ENCODE peak calls at places on chromosomes 6 and 20, in eight cellular contexts. H, G, B, N, U, X, T and F are unnamed samples.

GRCh38 chr6:5855787-5856186 is 150.9 kb downstream of the NRN1 start:
- DNase-seq in U (no peak), B (no peak), X (no peak), N (no peak), G (no peak), H (no peak), T (no peak), F (no peak)

GRCh38 chr6:138287144-138287955 is 69.1 kb upstream of the PBOV1 start:
- DNase-seq in X (peak; percentile 77), H (no peak), T (no peak), B (peak; percentile 47), G (no peak), N (peak; percentile 7), U (no peak), F (peak; percentile 71)

GRCh38 chr6:47479156-47479541 is 1.6 kb downstream of the CD2AP start:
- DNase-seq in H (no peak), B (no peak), T (no peak), G (no peak), U (no peak), X (no peak), N (peak; percentile 19), F (no peak)

GRCh38 chr6:14924126-14925024 is 321.5 kb upstream of the JARID2 start:
- DNase-seq in G (no peak), N (no peak), T (no peak), X (peak; percentile 72), H (no peak), B (peak; percentile 77), U (no peak), F (no peak)

GRCh38 chr6:158751192-158751591 is 68.0 kb downstream of the EZR start:
- DNase-seq in U (no peak), H (no peak), X (no peak), N (no peak), G (no peak), B (no peak), T (no peak), F (no peak)

GRCh38 chr20:44785768-44786167 is 24.6 kb downstream of the RIMS4 start:
- DNase-seq in H (no peak), X (peak; percentile 64), B (peak; percentile 58), U (no peak), T (no peak), N (no peak), G (no peak), F (no peak)

GRCh38 chr6:1381397-1382330 is 7.7 kb upstream of the FOXF2 start:
- DNase-seq in B (peak; percentile 86), X (peak; percentile 80), T (peak; percentile 88), G (no peak), H (no peak), N (no peak), U (no peak), F (peak; percentile 55)

GRCh38 chr6:148329568-148330299 is 12.9 kb upstream of the SASH1 start:
- DNase-seq in T (no peak), U (no peak), X (no peak), H (no peak), G (no peak), B (no peak), N (peak; percentile 49), F (no peak)

GRCh38 chr6:36120979-36121706 is 9.2 kb upstream of the MAPK13 start:
- DNase-seq in X (no peak), N (no peak), G (no peak), H (peak; percentile 30), U (peak; percentile 89), T (no peak), B (no peak), F (peak; percentile 88)

GRCh38 chr20:10919549-10920140 is 245.8 kb upstream of the JAG1 start:
- DNase-seq in X (no peak), H (no peak), B (no peak), G (no peak), U (no peak), T (no peak), N (peak; percentile 77), F (no peak)

GRCh38 chr6:128558021-128558420 is 37.6 kb upstream of the PTPRK start:
- DNase-seq in X (no peak), T (no peak), H (no peak), U (no peak), B (no peak), N (no peak), G (no peak), F (no peak)

GRCh38 chr6:139698526-139699182 is 324.2 kb upstream of the CITED2 start:
- DNase-seq in H (no peak), X (no peak), U (no peak), T (no peak), B (no peak), N (no peak), G (peak; percentile 67), F (no peak)

GRCh38 chr6:3419624-3420272 is 37.1 kb downstream of the SLC22A23 start:
- DNase-seq in H (no peak), U (no peak), X (no peak), B (no peak), T (no peak), N (peak; percentile 68), G (no peak), F (no peak)

GRCh38 chr20:44104807-44105517 is 82.0 kb downstream of the JPH2 start:
- DNase-seq in X (no peak), G (no peak), N (peak; percentile 59), T (no peak), H (no peak), U (no peak), B (no peak), F (no peak)

GRCh38 chr6:30541515-30542403 is 14.5 kb downstream of the GNL1 start:
- DNase-seq in U (peak; percentile 79), H (no peak), N (peak; percentile 89), G (no peak), B (peak; percentile 85), X (peak; percentile 80), T (peak; percentile 79), F (peak; percentile 85)

GRCh38 chr6:33249732-33250625 is 21.7 kb downstream of the VPS52 start:
- DNase-seq in B (no peak), H (no peak), X (no peak), U (peak; percentile 53), T (no peak), G (peak; percentile 62), N (peak; percentile 76), F (peak; percentile 28)

GRCh38 chr6:91965872-91966271 is 1379.0 kb upstream of the MAP3K7 start:
- DNase-seq in X (no peak), H (no peak), N (no peak), B (no peak), T (no peak), G (no peak), U (no peak), F (no peak)

GRCh38 chr20:40268321-40269075 is 420.5 kb downstream of the MAFB start:
- DNase-seq in T (no peak), X (no peak), H (no peak), B (no peak), N (no peak), G (no peak), U (no peak), F (no peak)

GRCh38 chr20:40262219-40262618 is 426.8 kb downstream of the MAFB start:
- DNase-seq in H (no peak), X (no peak), T (no peak), U (no peak), G (no peak), N (no peak), B (no peak), F (no peak)

GRCh38 chr20:40265872-40266533 is 423.0 kb downstream of the MAFB start:
- DNase-seq in H (no peak), U (no peak), X (peak; percentile 36), N (peak; percentile 26), T (no peak), G (no peak), B (peak; percentile 61), F (peak; percentile 10)
- TF ChIP-seq CTCF in H (peak; percentile 33), U (no peak), X (no peak), N (peak; percentile 52), T (peak; percentile 62), G (peak; percentile 23), B (peak; percentile 65), F (no peak)

GRCh38 chr6:102812242-102812641 is 1418.7 kb downstream of the GRIK2 start:
- DNase-seq in H (no peak), X (no peak), N (no peak), T (no peak), G (no peak), U (no peak), B (no peak), F (no peak)

GRCh38 chr6:102815207-102815606 is 1421.7 kb downstream of the GRIK2 start:
- DNase-seq in U (no peak), H (no peak), N (no peak), T (no peak), X (no peak), B (no peak), G (no peak), F (no peak)

DNA sequence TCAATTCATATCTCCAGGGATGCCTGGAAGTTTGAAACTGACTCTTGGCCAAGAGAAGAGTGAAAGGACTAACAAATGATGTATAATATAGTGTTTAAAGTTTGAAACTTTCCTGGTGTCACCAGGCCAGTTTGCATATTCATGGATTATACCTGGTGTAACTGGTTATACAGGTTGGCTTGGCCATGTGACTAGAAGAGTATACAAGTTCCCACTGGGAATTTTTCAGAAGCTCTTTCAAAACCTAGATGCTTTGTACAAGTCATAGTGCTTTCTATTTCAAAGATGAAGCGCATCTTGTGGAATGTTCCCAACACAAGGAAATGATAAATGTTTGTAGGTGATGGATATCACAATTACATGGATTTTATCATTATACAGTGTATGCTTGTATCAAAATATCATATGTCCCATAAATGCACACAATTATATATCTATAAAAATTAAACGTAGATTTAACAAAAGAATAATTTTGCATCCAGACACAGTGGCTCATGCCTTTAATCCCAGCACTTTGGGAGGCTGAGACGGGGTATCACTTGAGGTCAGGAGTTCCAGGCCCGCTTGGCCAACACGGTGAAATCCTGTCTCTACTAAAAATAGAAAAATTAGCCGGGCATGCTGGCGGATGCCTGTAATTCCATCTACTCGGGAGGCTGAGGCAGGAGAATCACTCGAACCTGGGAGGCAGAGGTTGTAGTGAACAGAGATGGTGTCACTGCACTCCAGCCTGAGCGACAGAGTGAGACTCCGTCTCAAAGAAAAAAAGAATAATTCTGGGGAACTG is 1420.2 kb downstream of the GRIK2 start:
- DNase-seq in U (no peak), H (no peak), B (no peak), G (no peak), T (no peak), N (no peak), X (no peak), F (no peak)
- TF ChIP-seq CTCF in U (no peak), H (no peak), B (no peak), G (no peak), T (no peak), N (no peak), X (no peak), F (no peak)

GRCh38 chr6:111403388-111403787 is 79.6 kb downstream of the REV3L start:
- DNase-seq in U (no peak), G (no peak), B (no peak), X (no peak), T (no peak), N (no peak), H (no peak), F (no peak)
- TF ChIP-seq CTCF in U (no peak), G (no peak), B (no peak), X (no peak), T (no peak), N (no peak), H (no peak), F (no peak)

DNA sequence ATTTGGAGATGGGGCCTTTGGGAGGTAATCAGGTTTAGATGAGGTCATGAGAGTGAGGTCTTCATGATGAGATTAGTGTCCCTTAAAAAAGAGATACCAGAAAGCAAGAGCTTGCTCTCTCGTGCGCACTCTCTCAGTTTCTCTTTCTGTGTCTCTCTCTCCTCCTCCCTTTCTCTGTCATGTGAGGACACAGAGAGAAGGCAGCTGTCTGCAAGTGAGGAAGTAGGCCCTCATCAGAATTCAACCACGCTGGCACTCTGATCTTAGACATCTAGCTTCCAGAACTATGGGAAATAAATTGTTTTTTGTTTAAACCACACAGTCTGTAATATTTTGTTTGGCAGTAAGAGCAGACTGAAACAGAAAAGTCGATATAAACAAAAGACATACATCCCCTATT is 180.5 kb downstream of the IBTK start:
- DNase-seq in B (no peak), U (no peak), H (no peak), T (no peak), N (no peak), G (no peak), X (no peak), F (no peak)
- TF ChIP-seq CTCF in B (no peak), U (no peak), H (no peak), T (no peak), N (no peak), G (no peak), X (no peak), F (no peak)